ENCODE peak calls at places on chromosomes 7 and 10, in six cellular contexts. B is NCI-H1694, V is mesothelial cell of epicardium, E is Caki2, U is foreskin fibroblast, A is activated T-cell treated with anti-CD3 and anti-CD28 coated beads for 48 hours. R is an unnamed sample.

GRCh38 chr10:114932225-114932624 is 5.8 kb upstream of the TRUB1 start:
- DNase-seq in B (no peak), V (no peak), E (no peak), U (no peak), A (no peak), R (no peak)

GRCh38 chr7:74254858-74255379 is 720 bp upstream of the RFC2 start:
- DNase-seq in B (no peak), V (no peak), E (no peak), U (no peak), A (no peak), R (no peak)

GRCh38 chr10:100749309-100750217 is 4.2 kb downstream of the PAX2 start:
- DNase-seq in B (no peak), V (no peak), E (no peak), U (no peak), A (no peak), R (no peak)

GRCh38 chr10:44882146-44882720 is 28.9 kb upstream of the TMEM72 start:
- DNase-seq in B (no peak), V (no peak), E (no peak), U (no peak), A (no peak), R (no peak)

GRCh38 chr10:132716691-132717490 is 69.1 kb downstream of the NKX6-2 start:
- DNase-seq in B (no peak), V (peak), E (no peak), U (no peak), A (no peak), R (no peak)

GRCh38 chr10:124225468-124226270 is 132.3 kb upstream of the CHST15 start:
- DNase-seq in B (no peak), V (no peak), E (no peak), U (no peak), A (peak), R (peak)

GRCh38 chr10:11913184-11913641 is 90.1 kb downstream of the PROSER2 start:
- DNase-seq in B (no peak), V (no peak), E (no peak), U (peak), A (no peak), R (no peak)

GRCh38 chr7:80066646-80067045 is 68.0 kb upstream of the GNAI1 start:
- DNase-seq in B (no peak), V (no peak), E (no peak), U (no peak), A (no peak), R (no peak)

GRCh38 chr10:79435271-79436065 is 10.0 kb downstream of the ZCCHC24 start:
- DNase-seq in B (no peak), V (no peak), E (no peak), U (peak), A (no peak), R (no peak)

GRCh38 chr10:124019886-124020797 is 73.3 kb downstream of the CHST15 start:
- DNase-seq in B (no peak), V (no peak), E (no peak), U (no peak), A (no peak), R (no peak)

GRCh38 chr7:23469150-23469960 is 936 bp downstream of the IGF2BP3 start:
- DNase-seq in B (no peak), V (no peak), E (peak), U (peak), A (peak), R (no peak)

GRCh38 chr10:49700997-49701396 is 21.5 kb downstream of the C10orf53 start:
- DNase-seq in B (no peak), V (no peak), E (peak), U (no peak), A (no peak), R (no peak)

R was measured in T-helper 22 cell.